ENCODE peak calls at places on chromosome 19, in eight cellular contexts. One of them, this sample, is unnamed.
A peak's percentile ranks its signal among the peaks of the same experiment; 100 is the strongest.

GRCh38 chr19:16595097-16595496 is 22.9 kb upstream of the SLC35E1 start:
- DNase-seq in esophagus squamous epithelium: no peak
- DNase-seq in cardiac fibroblast: no peak
- DNase-seq in neural progenitor cell: no peak
- DNase-seq in thyroid gland: no peak
- DNase-seq in CD8-positive, alpha-beta T cell: no peak
- DNase-seq in IMR-90: no peak
- DNase-seq in psoas muscle: no peak
- DNase-seq in this sample: no peak

GRCh38 chr19:40392894-40393517 is 3.0 kb upstream of the HIPK4 start:
- DNase-seq in psoas muscle: no peak
- DNase-seq in thyroid gland: peak; percentile 40
- DNase-seq in esophagus squamous epithelium: no peak
- DNase-seq in cardiac fibroblast: peak; percentile 25
- DNase-seq in CD8-positive, alpha-beta T cell: no peak
- DNase-seq in IMR-90: no peak
- DNase-seq in neural progenitor cell: no peak
- DNase-seq in this sample: no peak

GRCh38 chr19:38769635-38770211 is 3.6 kb downstream of the LGALS7 start:
- DNase-seq in IMR-90: peak; percentile 38
- DNase-seq in thyroid gland: peak; percentile 86
- DNase-seq in neural progenitor cell: peak; percentile 70
- DNase-seq in psoas muscle: peak; percentile 93
- DNase-seq in CD8-positive, alpha-beta T cell: peak; percentile 80
- DNase-seq in cardiac fibroblast: peak; percentile 83
- DNase-seq in esophagus squamous epithelium: peak; percentile 76
- DNase-seq in this sample: peak; percentile 81

GRCh38 chr19:1168877-1169791 is 4.9 kb downstream of the SBNO2 start:
- DNase-seq in psoas muscle: peak; percentile 71
- DNase-seq in IMR-90: peak; percentile 85
- DNase-seq in cardiac fibroblast: peak; percentile 76
- DNase-seq in esophagus squamous epithelium: no peak
- DNase-seq in CD8-positive, alpha-beta T cell: no peak
- DNase-seq in neural progenitor cell: no peak
- DNase-seq in thyroid gland: peak; percentile 55
- DNase-seq in this sample: no peak

GRCh38 chr19:33740811-33741396 is 55.8 kb upstream of the KCTD15 start:
- DNase-seq in thyroid gland: no peak
- DNase-seq in esophagus squamous epithelium: no peak
- DNase-seq in cardiac fibroblast: peak; percentile 33
- DNase-seq in IMR-90: peak; percentile 38
- DNase-seq in neural progenitor cell: peak; percentile 90
- DNase-seq in psoas muscle: no peak
- DNase-seq in CD8-positive, alpha-beta T cell: no peak
- DNase-seq in this sample: peak; percentile 70

GRCh38 chr19:45814166-45814780 is 835 bp downstream of the RSPH6A start:
- DNase-seq in CD8-positive, alpha-beta T cell: no peak
- DNase-seq in cardiac fibroblast: no peak
- DNase-seq in psoas muscle: no peak
- DNase-seq in esophagus squamous epithelium: no peak
- DNase-seq in IMR-90: no peak
- DNase-seq in thyroid gland: no peak
- DNase-seq in neural progenitor cell: no peak
- DNase-seq in this sample: no peak

GRCh38 chr19:43883864-43884263 is 51.2 kb downstream of the ZNF45 start:
- DNase-seq in CD8-positive, alpha-beta T cell: no peak
- DNase-seq in esophagus squamous epithelium: no peak
- DNase-seq in IMR-90: no peak
- DNase-seq in cardiac fibroblast: no peak
- DNase-seq in neural progenitor cell: no peak
- DNase-seq in psoas muscle: no peak
- DNase-seq in thyroid gland: no peak
- DNase-seq in this sample: no peak

GRCh38 chr19:6793411-6793810 is 20.9 kb downstream of the VAV1 start:
- DNase-seq in thyroid gland: no peak
- DNase-seq in CD8-positive, alpha-beta T cell: no peak
- DNase-seq in esophagus squamous epithelium: no peak
- DNase-seq in psoas muscle: no peak
- DNase-seq in IMR-90: no peak
- DNase-seq in neural progenitor cell: no peak
- DNase-seq in cardiac fibroblast: no peak
- DNase-seq in this sample: no peak

GRCh38 chr19:49761625-49762311 is 1.3 kb downstream of the TSKS start:
- DNase-seq in neural progenitor cell: no peak
- DNase-seq in cardiac fibroblast: peak; percentile 71
- DNase-seq in thyroid gland: no peak
- DNase-seq in CD8-positive, alpha-beta T cell: no peak
- DNase-seq in esophagus squamous epithelium: no peak
- DNase-seq in psoas muscle: no peak
- DNase-seq in IMR-90: peak; percentile 56
- DNase-seq in this sample: no peak

GRCh38 chr19:23415034-23415433 is 19.8 kb upstream of the ZNF91 start:
- DNase-seq in CD8-positive, alpha-beta T cell: no peak
- DNase-seq in esophagus squamous epithelium: no peak
- DNase-seq in cardiac fibroblast: no peak
- DNase-seq in neural progenitor cell: peak; percentile 42
- DNase-seq in psoas muscle: no peak
- DNase-seq in thyroid gland: peak; percentile 9
- DNase-seq in IMR-90: no peak
- DNase-seq in this sample: no peak

GRCh38 chr19:53808710-53809125 is 15.4 kb downstream of the NLRP12 start:
- DNase-seq in IMR-90: peak; percentile 42
- DNase-seq in CD8-positive, alpha-beta T cell: no peak
- DNase-seq in cardiac fibroblast: peak; percentile 70
- DNase-seq in thyroid gland: no peak
- DNase-seq in esophagus squamous epithelium: no peak
- DNase-seq in psoas muscle: no peak
- DNase-seq in neural progenitor cell: peak; percentile 68
- DNase-seq in this sample: no peak
- TF ChIP-seq CTCF in IMR-90: peak; percentile 67
- TF ChIP-seq CTCF in CD8-positive, alpha-beta T cell: no peak
- TF ChIP-seq CTCF in cardiac fibroblast: peak; percentile 69
- TF ChIP-seq CTCF in thyroid gland: no peak
- TF ChIP-seq CTCF in esophagus squamous epithelium: peak; percentile 42
- TF ChIP-seq CTCF in psoas muscle: no peak
- TF ChIP-seq CTCF in neural progenitor cell: peak; percentile 68
- TF ChIP-seq CTCF in this sample: peak; percentile 63

GRCh38 chr19:54461201-54462071 is 2.1 kb downstream of the LENG9 start:
- DNase-seq in cardiac fibroblast: peak; percentile 32
- DNase-seq in IMR-90: peak; percentile 54
- DNase-seq in esophagus squamous epithelium: no peak
- DNase-seq in thyroid gland: no peak
- DNase-seq in neural progenitor cell: no peak
- DNase-seq in CD8-positive, alpha-beta T cell: no peak
- DNase-seq in psoas muscle: peak; percentile 57
- DNase-seq in this sample: no peak

GRCh38 chr19:54463531-54464043 is at the start of gene LENG9:
- DNase-seq in thyroid gland: peak; percentile 95
- DNase-seq in esophagus squamous epithelium: peak; percentile 100
- DNase-seq in psoas muscle: peak; percentile 98
- DNase-seq in IMR-90: peak; percentile 97
- DNase-seq in cardiac fibroblast: peak; percentile 100
- DNase-seq in CD8-positive, alpha-beta T cell: peak; percentile 81
- DNase-seq in neural progenitor cell: peak; percentile 99
- DNase-seq in this sample: peak; percentile 89

GRCh38 chr19:54462072-54462712 is 1.4 kb downstream of the LENG9 start:
- DNase-seq in esophagus squamous epithelium: no peak
- DNase-seq in cardiac fibroblast: no peak
- DNase-seq in CD8-positive, alpha-beta T cell: no peak
- DNase-seq in psoas muscle: peak; percentile 59
- DNase-seq in thyroid gland: no peak
- DNase-seq in IMR-90: no peak
- DNase-seq in neural progenitor cell: no peak
- DNase-seq in this sample: no peak

GRCh38 chr19:54464044-54464623 is 556 bp upstream of the LENG9 start:
- DNase-seq in thyroid gland: peak; percentile 88
- DNase-seq in cardiac fibroblast: peak; percentile 83
- DNase-seq in neural progenitor cell: peak; percentile 97
- DNase-seq in esophagus squamous epithelium: peak; percentile 100
- DNase-seq in CD8-positive, alpha-beta T cell: peak; percentile 63
- DNase-seq in psoas muscle: peak; percentile 86
- DNase-seq in IMR-90: peak; percentile 49
- DNase-seq in this sample: peak; percentile 60

DNA sequence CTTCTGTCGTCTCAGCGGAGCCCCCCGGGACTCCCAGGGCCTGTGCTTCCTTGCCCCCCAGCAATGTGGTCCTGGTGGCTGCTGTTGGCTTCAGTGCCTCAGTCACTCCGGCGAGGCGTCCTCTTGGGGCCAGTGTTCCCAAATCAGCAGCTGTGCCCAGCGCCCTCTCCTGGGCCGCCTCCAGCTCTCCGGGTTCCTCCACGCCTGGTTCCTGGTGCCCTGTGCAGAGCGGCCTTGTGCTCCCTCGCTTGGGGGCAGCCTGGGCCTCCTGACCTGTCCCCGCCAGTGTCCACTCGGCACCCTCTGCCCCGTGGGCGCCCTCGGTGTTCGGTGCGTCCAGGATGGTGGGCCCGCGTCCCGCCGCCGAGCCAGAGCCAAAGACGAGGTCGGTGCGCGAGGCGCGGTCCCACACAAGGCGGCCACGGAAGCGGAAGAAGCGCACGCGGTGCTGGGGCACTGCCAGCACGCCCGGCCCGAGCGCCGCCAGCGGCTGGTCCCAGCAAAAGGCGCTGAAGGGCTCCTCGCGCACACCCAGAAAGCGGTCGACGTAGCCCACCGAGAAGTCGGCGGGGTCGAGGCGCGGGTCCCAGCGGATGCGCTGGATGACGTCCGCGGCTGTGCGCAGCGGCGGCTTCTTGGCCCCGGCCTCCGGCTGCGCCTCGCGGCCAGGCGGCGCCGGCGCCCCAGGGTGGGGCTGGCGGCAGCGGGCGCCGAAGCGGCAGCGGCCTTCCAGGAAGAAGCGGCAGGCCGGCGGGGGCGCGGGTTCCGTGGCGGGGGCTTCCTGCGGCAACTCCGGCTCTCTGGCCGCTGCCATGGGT is 656 bp downstream of the LENG9 start:
- DNase-seq in CD8-positive, alpha-beta T cell: no peak
- DNase-seq in cardiac fibroblast: peak; percentile 71
- DNase-seq in psoas muscle: peak; percentile 82
- DNase-seq in esophagus squamous epithelium: no peak
- DNase-seq in thyroid gland: peak; percentile 50
- DNase-seq in neural progenitor cell: peak; percentile 81
- DNase-seq in IMR-90: peak; percentile 46
- DNase-seq in this sample: peak; percentile 36
- TF ChIP-seq CTCF in CD8-positive, alpha-beta T cell: no peak
- TF ChIP-seq CTCF in cardiac fibroblast: peak; percentile 15
- TF ChIP-seq CTCF in psoas muscle: no peak
- TF ChIP-seq CTCF in esophagus squamous epithelium: peak; percentile 38
- TF ChIP-seq CTCF in thyroid gland: no peak
- TF ChIP-seq CTCF in neural progenitor cell: peak; percentile 51
- TF ChIP-seq CTCF in IMR-90: peak; percentile 0
- TF ChIP-seq CTCF in this sample: peak; percentile 27

GRCh38 chr19:50870417-50871089 is 2.7 kb upstream of the KLK2 start:
- DNase-seq in thyroid gland: no peak
- DNase-seq in cardiac fibroblast: peak; percentile 28
- DNase-seq in neural progenitor cell: peak; percentile 5
- DNase-seq in psoas muscle: no peak
- DNase-seq in IMR-90: peak; percentile 3
- DNase-seq in esophagus squamous epithelium: no peak
- DNase-seq in CD8-positive, alpha-beta T cell: no peak
- DNase-seq in this sample: no peak
- TF ChIP-seq CTCF in thyroid gland: no peak
- TF ChIP-seq CTCF in cardiac fibroblast: peak; percentile 18
- TF ChIP-seq CTCF in neural progenitor cell: peak; percentile 12
- TF ChIP-seq CTCF in psoas muscle: no peak
- TF ChIP-seq CTCF in IMR-90: no peak
- TF ChIP-seq CTCF in esophagus squamous epithelium: peak; percentile 42
- TF ChIP-seq CTCF in CD8-positive, alpha-beta T cell: no peak
- TF ChIP-seq CTCF in this sample: no peak

DNA sequence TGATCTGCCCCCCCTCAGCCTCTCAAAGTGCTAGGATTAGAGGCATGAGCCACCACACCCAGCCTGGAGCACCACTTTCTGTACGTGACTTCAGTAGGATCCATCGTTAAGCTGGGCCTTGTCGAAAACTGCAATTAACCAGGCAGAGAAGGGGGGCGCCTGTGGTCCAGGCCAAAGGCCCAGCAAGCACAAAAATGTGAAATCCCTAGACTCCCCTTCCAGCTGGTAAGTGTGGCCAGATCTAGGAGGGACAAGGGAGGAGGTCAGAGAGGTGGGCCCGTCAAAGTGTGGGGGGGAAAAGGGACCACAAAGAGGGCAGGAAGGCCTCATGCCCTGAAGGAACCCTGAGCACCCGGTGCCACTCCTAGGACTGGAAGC is 13.8 kb downstream of the DDX39A start:
- DNase-seq in thyroid gland: no peak
- DNase-seq in IMR-90: no peak
- DNase-seq in CD8-positive, alpha-beta T cell: no peak
- DNase-seq in esophagus squamous epithelium: no peak
- DNase-seq in neural progenitor cell: peak; percentile 73
- DNase-seq in cardiac fibroblast: no peak
- DNase-seq in psoas muscle: no peak
- DNase-seq in this sample: no peak
- TF ChIP-seq CTCF in thyroid gland: no peak
- TF ChIP-seq CTCF in IMR-90: no peak
- TF ChIP-seq CTCF in CD8-positive, alpha-beta T cell: no peak
- TF ChIP-seq CTCF in esophagus squamous epithelium: no peak
- TF ChIP-seq CTCF in neural progenitor cell: peak; percentile 38
- TF ChIP-seq CTCF in cardiac fibroblast: no peak
- TF ChIP-seq CTCF in psoas muscle: no peak
- TF ChIP-seq CTCF in this sample: no peak

DNA sequence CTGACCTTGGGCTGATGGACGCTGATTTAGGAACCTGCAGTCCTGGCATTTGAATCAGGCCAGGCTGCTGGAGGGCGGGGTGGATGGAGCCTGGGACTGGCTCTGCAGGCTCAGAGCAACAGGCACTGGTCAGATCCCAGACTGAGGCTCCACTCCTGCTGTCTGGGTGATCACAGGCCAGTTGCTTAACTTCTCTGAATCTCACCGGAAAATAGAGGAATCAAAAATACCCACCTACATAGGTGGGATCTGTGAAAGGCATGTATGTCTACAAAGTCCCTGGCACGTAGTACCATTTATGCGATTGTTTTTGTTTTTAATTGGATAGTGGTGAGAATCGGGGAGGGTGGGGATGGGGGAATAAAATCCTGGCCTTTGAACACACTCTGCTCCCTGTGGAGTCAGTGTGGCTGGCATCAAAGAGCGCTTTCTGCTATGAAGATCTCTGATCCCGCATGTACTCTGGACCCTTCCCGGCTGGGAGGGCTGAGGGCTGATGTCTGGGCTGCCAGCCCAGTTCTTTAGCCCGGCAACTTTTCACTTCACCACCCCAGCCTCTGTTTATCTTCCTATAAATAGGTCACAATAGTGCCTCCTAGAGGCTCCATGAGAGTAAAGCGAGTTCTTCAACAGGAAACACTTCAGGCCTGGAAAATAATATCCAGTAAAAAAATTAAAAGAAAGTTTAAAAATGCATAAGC is 292.3 kb downstream of the ZNF536 start:
- DNase-seq in CD8-positive, alpha-beta T cell: no peak
- DNase-seq in cardiac fibroblast: peak; percentile 27
- DNase-seq in IMR-90: peak; percentile 4
- DNase-seq in thyroid gland: peak; percentile 60
- DNase-seq in neural progenitor cell: peak; percentile 76
- DNase-seq in psoas muscle: no peak
- DNase-seq in esophagus squamous epithelium: no peak
- DNase-seq in this sample: no peak
- TF ChIP-seq CTCF in CD8-positive, alpha-beta T cell: no peak
- TF ChIP-seq CTCF in cardiac fibroblast: no peak
- TF ChIP-seq CTCF in IMR-90: peak; percentile 25
- TF ChIP-seq CTCF in thyroid gland: no peak
- TF ChIP-seq CTCF in neural progenitor cell: peak; percentile 69
- TF ChIP-seq CTCF in psoas muscle: no peak
- TF ChIP-seq CTCF in esophagus squamous epithelium: peak; percentile 17
- TF ChIP-seq CTCF in this sample: peak; percentile 60

This sample was measured in neural crest cell.